ENCODE peak calls at places on chromosomes 1 and 21, in five cellular contexts. R is fibroblast of lung, I is IMR-90, G is H9, U is NT2/D1. K is an unnamed sample.

GRCh38 chr1:160884579-160884978 is 401 bp downstream of the ITLN1 start:
- DNase-seq in I (no peak), U (no peak), G (peak), R (no peak), K (no peak)

GRCh38 chr1:203124546-203125317 is 2.8 kb upstream of the ADORA1 start:
- DNase-seq in U (no peak), G (peak), R (no peak), I (peak), K (no peak)

GRCh38 chr1:200896571-200897187 is 2.0 kb downstream of the INAVA start:
- DNase-seq in I (no peak), G (no peak), R (no peak), U (no peak), K (no peak)

GRCh38 chr1:87300579-87300978 is 28.1 kb upstream of the LMO4 start:
- DNase-seq in G (no peak), R (no peak), U (no peak), I (no peak), K (no peak)

GRCh38 chr1:206472454-206472853 is 2.2 kb downstream of the IKBKE start:
- DNase-seq in I (peak), R (peak), G (peak), U (no peak), K (peak)

GRCh38 chr1:180444522-180444921 is 57.9 kb downstream of the ACBD6 start:
- DNase-seq in G (no peak), U (no peak), I (no peak), R (no peak), K (no peak)

GRCh38 chr1:192763756-192764155 is 45.1 kb upstream of the RGS2 start:
- DNase-seq in U (no peak), R (peak), G (no peak), I (peak), K (peak)

GRCh38 chr1:31413405-31414005 is 492 bp downstream of the SERINC2 start:
- DNase-seq in U (peak), I (no peak), R (peak), G (no peak), K (peak)

GRCh38 chr1:153919879-153920852 is 2.6 kb downstream of the GATAD2B start:
- DNase-seq in I (peak), G (no peak), R (peak), U (no peak), K (peak)
- H3K9ac ChIP-seq in I (no peak), G (no peak), R (no peak), U (peak), K (peak)

DNA sequence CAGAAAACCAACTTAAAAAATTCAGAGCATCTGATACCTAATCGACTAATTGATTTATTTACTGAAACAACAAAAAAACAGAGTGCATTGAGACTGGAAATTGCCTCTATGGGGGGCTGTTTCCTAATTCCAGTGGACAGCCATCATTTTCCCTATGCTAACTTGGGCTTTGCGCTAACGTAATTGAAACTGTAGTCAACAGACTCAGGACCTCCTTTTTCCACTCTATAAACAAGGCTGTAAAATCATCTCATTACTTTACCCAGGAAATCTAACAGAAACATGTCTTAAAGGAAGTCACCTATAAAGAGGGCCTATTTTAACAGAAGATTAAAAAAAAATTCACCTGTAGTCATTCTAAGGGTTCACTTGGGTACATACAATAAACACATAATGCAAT is 2.1 kb downstream of the ERG start:
- DNase-seq in U (no peak), I (no peak), R (no peak), G (no peak), K (no peak)
- H3K9ac ChIP-seq in U (no peak), I (no peak), R (no peak), G (no peak), K (no peak)

GRCh38 chr1:85463666-85464496 is 1.1 kb downstream of the DDAH1 start:
- DNase-seq in R (peak), U (no peak), G (no peak), I (no peak), K (peak)

GRCh38 chr1:85460555-85461088 is 4.3 kb downstream of the DDAH1 start:
- DNase-seq in I (no peak), G (no peak), R (no peak), U (no peak), K (no peak)

GRCh38 chr1:85461216-85461945 is 3.6 kb downstream of the DDAH1 start:
- DNase-seq in I (no peak), G (no peak), R (no peak), U (no peak), K (peak)

GRCh38 chr1:85462931-85463665 is 1.9 kb downstream of the DDAH1 start:
- DNase-seq in I (no peak), R (no peak), G (no peak), U (no peak), K (no peak)

GRCh38 chr1:85459274-85459673 is 5.7 kb downstream of the DDAH1 start:
- DNase-seq in G (no peak), U (no peak), I (no peak), R (no peak), K (no peak)
- H3K9ac ChIP-seq in G (no peak), U (no peak), I (no peak), R (no peak), K (no peak)

GRCh38 chr1:94621392-94621791 is 79.8 kb upstream of the F3 start:
- DNase-seq in R (no peak), U (no peak), I (peak), G (no peak), K (no peak)

GRCh38 chr1:94620345-94621031 is 78.9 kb upstream of the F3 start:
- DNase-seq in G (no peak), U (no peak), I (no peak), R (no peak), K (no peak)

GRCh38 chr1:94622757-94623156 is 81.2 kb upstream of the F3 start:
- DNase-seq in I (peak), U (no peak), R (peak), G (no peak), K (peak)

GRCh38 chr1:94621802-94622201 is 80.2 kb upstream of the F3 start:
- DNase-seq in G (no peak), U (no peak), I (no peak), R (no peak), K (no peak)

GRCh38 chr1:94623560-94624148 is 82.1 kb upstream of the F3 start:
- DNase-seq in U (no peak), R (peak), I (no peak), G (no peak), K (peak)
- H3K9ac ChIP-seq in U (peak), R (no peak), I (peak), G (no peak), K (no peak)

DNA sequence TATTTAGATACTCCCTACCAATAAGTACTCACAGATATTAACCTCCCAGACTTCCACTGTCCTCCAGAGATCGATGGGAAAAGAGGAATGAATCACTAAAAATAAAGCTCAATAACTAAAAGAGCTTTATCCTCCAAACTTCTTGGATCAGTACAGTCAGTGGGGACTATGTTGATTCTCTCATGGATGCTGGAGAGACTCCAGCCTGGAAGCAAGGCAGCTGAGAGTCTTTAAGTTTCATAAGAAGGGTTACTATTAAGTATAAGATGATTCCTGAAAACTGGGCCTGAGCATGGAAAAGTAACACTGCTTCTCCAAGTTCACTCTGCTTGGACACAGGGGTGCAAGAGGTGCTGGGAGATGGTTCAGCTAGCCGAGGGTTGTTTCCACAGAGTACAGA is 6.2 kb upstream of the DDR2 start:
- DNase-seq in R (no peak), G (no peak), I (peak), U (no peak), K (peak)
- H3K9ac ChIP-seq in R (no peak), G (no peak), I (peak), U (no peak), K (peak)

GRCh38 chr1:174871886-174872285 is 127.9 kb upstream of the CACYBP start:
- DNase-seq in R (no peak), I (no peak), U (no peak), G (no peak), K (no peak)

GRCh38 chr1:174874337-174875053 is 125.3 kb upstream of the CACYBP start:
- DNase-seq in R (no peak), I (no peak), U (peak), G (peak), K (no peak)

GRCh38 chr1:174872615-174873058 is 127.1 kb upstream of the CACYBP start:
- DNase-seq in U (no peak), I (peak), R (no peak), G (no peak), K (peak)

GRCh38 chr1:174877208-174877673 is 122.5 kb upstream of the CACYBP start:
- DNase-seq in G (no peak), U (no peak), I (no peak), R (no peak), K (no peak)

GRCh38 chr1:174875306-174875705 is 124.4 kb upstream of the CACYBP start:
- DNase-seq in R (no peak), I (no peak), U (no peak), G (peak), K (no peak)
- H3K9ac ChIP-seq in R (no peak), I (no peak), U (peak), G (peak), K (no peak)

GRCh38 chr21:36691539-36692124 is 7.3 kb upstream of the SIM2 start:
- DNase-seq in G (no peak), U (no peak), R (no peak), I (peak), K (no peak)
- H3K9ac ChIP-seq in G (no peak), U (no peak), R (no peak), I (no peak), K (no peak)

DNA sequence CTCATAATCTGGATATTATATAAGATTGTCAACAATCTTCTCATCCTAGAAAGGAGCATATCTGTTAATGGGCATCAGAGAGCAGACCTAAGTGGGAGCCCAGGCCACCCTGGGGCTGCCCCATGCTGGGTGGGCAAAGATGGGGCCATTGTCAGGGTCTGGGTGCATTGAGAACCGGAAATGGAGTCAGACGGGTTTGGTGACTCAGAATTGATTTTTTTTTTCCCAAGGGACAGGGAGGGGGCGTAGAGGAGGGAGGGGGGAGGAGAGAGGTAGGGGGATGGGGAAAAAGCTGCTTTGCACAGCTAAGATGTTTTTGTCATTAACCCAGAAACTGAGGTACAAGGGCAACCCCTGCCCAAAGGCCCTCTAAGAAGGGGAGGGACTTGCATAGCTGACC is 1.3 kb downstream of the ATXN7L2 start:
- DNase-seq in U (no peak), G (no peak), R (no peak), I (no peak), K (no peak)
- H3K9ac ChIP-seq in U (peak), G (peak), R (no peak), I (peak), K (peak)

DNA sequence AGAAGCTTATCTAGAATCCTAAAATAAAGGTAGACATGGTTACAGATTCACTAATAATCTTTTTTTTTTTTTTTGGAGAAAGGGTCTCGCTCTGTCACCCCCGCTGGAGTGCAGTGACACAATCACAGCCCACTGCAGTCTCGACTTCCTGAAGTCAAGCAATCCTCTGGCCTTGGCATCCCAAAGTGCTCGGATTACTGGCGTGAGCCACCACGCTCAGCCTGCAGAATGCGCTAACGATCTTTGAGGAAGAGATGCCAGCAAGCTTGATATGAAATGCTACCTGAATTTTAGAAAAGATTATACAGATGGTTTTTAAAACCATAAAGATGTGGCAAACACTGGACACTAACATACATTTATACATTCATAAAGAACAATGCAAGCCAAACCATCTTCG is 4.1 kb upstream of the GNPAT start:
- DNase-seq in R (no peak), G (no peak), I (no peak), U (no peak), K (no peak)
- H3K9ac ChIP-seq in R (no peak), G (no peak), I (no peak), U (no peak), K (peak)

K was measured in adipocyte.